ENCODE peak calls at places on chromosomes 12 and 14, in nine cellular contexts. One of them, this sample, is unnamed.
A peak's percentile ranks its signal among the peaks of the same experiment; 100 is the strongest.

GRCh38 chr12:103969391-103969790 is 3.7 kb downstream of the TDG start:
- DNase-seq in NCI-H1092 treated with DMSO at 0.1 percent for 48 hours: no peak
- DNase-seq in glutamatergic neuron: no peak
- DNase-seq in sigmoid colon: no peak
- DNase-seq in NCI-H146: no peak
- DNase-seq in NB4: no peak
- DNase-seq in GM04504: no peak
- DNase-seq in nephron progenitor cell: no peak
- DNase-seq in psoas muscle: no peak
- DNase-seq in this sample: no peak

GRCh38 chr12:102950950-102951490 is 6.5 kb upstream of the ASCL1 start:
- DNase-seq in NCI-H1092 treated with DMSO at 0.1 percent for 48 hours: peak; percentile 68
- DNase-seq in glutamatergic neuron: no peak
- DNase-seq in sigmoid colon: no peak
- DNase-seq in NCI-H146: no peak
- DNase-seq in NB4: no peak
- DNase-seq in GM04504: no peak
- DNase-seq in nephron progenitor cell: no peak
- DNase-seq in psoas muscle: no peak
- DNase-seq in this sample: peak; percentile 1

GRCh38 chr12:126676426-126676825 is 1590.5 kb upstream of the TMEM132C start:
- DNase-seq in NCI-H1092 treated with DMSO at 0.1 percent for 48 hours: peak; percentile 33
- DNase-seq in glutamatergic neuron: no peak
- DNase-seq in sigmoid colon: no peak
- DNase-seq in NCI-H146: no peak
- DNase-seq in NB4: no peak
- DNase-seq in GM04504: no peak
- DNase-seq in nephron progenitor cell: no peak
- DNase-seq in psoas muscle: no peak
- DNase-seq in this sample: no peak

GRCh38 chr12:14601692-14602091 is 34.0 kb upstream of the PLBD1 start:
- DNase-seq in NCI-H1092 treated with DMSO at 0.1 percent for 48 hours: peak; percentile 71
- DNase-seq in glutamatergic neuron: no peak
- DNase-seq in sigmoid colon: no peak
- DNase-seq in NCI-H146: peak; percentile 79
- DNase-seq in NB4: no peak
- DNase-seq in GM04504: no peak
- DNase-seq in nephron progenitor cell: no peak
- DNase-seq in psoas muscle: no peak
- DNase-seq in this sample: no peak

GRCh38 chr12:71371132-71371531 is 68.5 kb upstream of the LGR5 start:
- DNase-seq in NCI-H1092 treated with DMSO at 0.1 percent for 48 hours: no peak
- DNase-seq in glutamatergic neuron: no peak
- DNase-seq in sigmoid colon: no peak
- DNase-seq in NCI-H146: no peak
- DNase-seq in NB4: peak; percentile 28
- DNase-seq in GM04504: no peak
- DNase-seq in nephron progenitor cell: no peak
- DNase-seq in psoas muscle: no peak
- DNase-seq in this sample: no peak

GRCh38 chr12:121089031-121089812 is 43.5 kb upstream of the P2RX7 start:
- DNase-seq in NCI-H1092 treated with DMSO at 0.1 percent for 48 hours: no peak
- DNase-seq in glutamatergic neuron: no peak
- DNase-seq in sigmoid colon: no peak
- DNase-seq in NCI-H146: no peak
- DNase-seq in NB4: no peak
- DNase-seq in GM04504: no peak
- DNase-seq in nephron progenitor cell: no peak
- DNase-seq in psoas muscle: no peak
- DNase-seq in this sample: no peak

GRCh38 chr12:122005252-122005651 is 16.4 kb upstream of the BCL7A start:
- DNase-seq in NCI-H1092 treated with DMSO at 0.1 percent for 48 hours: no peak
- DNase-seq in glutamatergic neuron: no peak
- DNase-seq in sigmoid colon: no peak
- DNase-seq in NCI-H146: no peak
- DNase-seq in NB4: no peak
- DNase-seq in GM04504: no peak
- DNase-seq in nephron progenitor cell: no peak
- DNase-seq in psoas muscle: no peak
- DNase-seq in this sample: no peak

GRCh38 chr12:65715976-65716375 is 108.3 kb upstream of the HMGA2 start:
- DNase-seq in NCI-H1092 treated with DMSO at 0.1 percent for 48 hours: no peak
- DNase-seq in glutamatergic neuron: no peak
- DNase-seq in sigmoid colon: no peak
- DNase-seq in NCI-H146: no peak
- DNase-seq in NB4: no peak
- DNase-seq in GM04504: no peak
- DNase-seq in nephron progenitor cell: peak; percentile 64
- DNase-seq in psoas muscle: no peak
- DNase-seq in this sample: no peak

GRCh38 chr14:51643137-51643536 is 8.6 kb upstream of the FRMD6 start:
- DNase-seq in NCI-H1092 treated with DMSO at 0.1 percent for 48 hours: no peak
- DNase-seq in glutamatergic neuron: no peak
- DNase-seq in sigmoid colon: no peak
- DNase-seq in NCI-H146: no peak
- DNase-seq in NB4: no peak
- DNase-seq in GM04504: no peak
- DNase-seq in nephron progenitor cell: no peak
- DNase-seq in psoas muscle: no peak
- DNase-seq in this sample: no peak

GRCh38 chr14:34172052-34172451 is 221.2 kb upstream of the EGLN3 start:
- DNase-seq in NCI-H1092 treated with DMSO at 0.1 percent for 48 hours: no peak
- DNase-seq in glutamatergic neuron: no peak
- DNase-seq in sigmoid colon: no peak
- DNase-seq in NCI-H146: no peak
- DNase-seq in NB4: no peak
- DNase-seq in GM04504: no peak
- DNase-seq in nephron progenitor cell: no peak
- DNase-seq in psoas muscle: no peak
- DNase-seq in this sample: no peak

GRCh38 chr14:95056476-95056875 is 100.9 kb downstream of the DICER1 start:
- DNase-seq in NCI-H1092 treated with DMSO at 0.1 percent for 48 hours: peak; percentile 83
- DNase-seq in glutamatergic neuron: no peak
- DNase-seq in sigmoid colon: peak; percentile 61
- DNase-seq in NCI-H146: peak; percentile 88
- DNase-seq in NB4: no peak
- DNase-seq in GM04504: no peak
- DNase-seq in nephron progenitor cell: no peak
- DNase-seq in psoas muscle: no peak
- DNase-seq in this sample: no peak

GRCh38 chr14:75001899-75002298 is 822 bp upstream of the EIF2B2 start:
- DNase-seq in NCI-H1092 treated with DMSO at 0.1 percent for 48 hours: no peak
- DNase-seq in glutamatergic neuron: no peak
- DNase-seq in sigmoid colon: no peak
- DNase-seq in NCI-H146: no peak
- DNase-seq in NB4: no peak
- DNase-seq in GM04504: no peak
- DNase-seq in nephron progenitor cell: no peak
- DNase-seq in psoas muscle: no peak
- DNase-seq in this sample: no peak

GRCh38 chr12:32726286-32726685 is 29.4 kb downstream of the YARS2 start:
- DNase-seq in NCI-H1092 treated with DMSO at 0.1 percent for 48 hours: no peak
- DNase-seq in glutamatergic neuron: no peak
- DNase-seq in sigmoid colon: no peak
- DNase-seq in NCI-H146: no peak
- DNase-seq in NB4: no peak
- DNase-seq in GM04504: no peak
- DNase-seq in nephron progenitor cell: no peak
- DNase-seq in psoas muscle: no peak
- DNase-seq in this sample: no peak

GRCh38 chr14:64235652-64236640 is 58.2 kb downstream of the ESR2 start:
- DNase-seq in NCI-H1092 treated with DMSO at 0.1 percent for 48 hours: no peak
- DNase-seq in glutamatergic neuron: no peak
- DNase-seq in sigmoid colon: no peak
- DNase-seq in NCI-H146: no peak
- DNase-seq in NB4: no peak
- DNase-seq in GM04504: no peak
- DNase-seq in nephron progenitor cell: no peak
- DNase-seq in psoas muscle: no peak
- DNase-seq in this sample: no peak

GRCh38 chr12:21881950-21882349 is 59.3 kb downstream of the ABCC9 start:
- DNase-seq in NCI-H1092 treated with DMSO at 0.1 percent for 48 hours: no peak
- DNase-seq in glutamatergic neuron: no peak
- DNase-seq in sigmoid colon: no peak
- DNase-seq in NCI-H146: no peak
- DNase-seq in NB4: no peak
- DNase-seq in GM04504: no peak
- DNase-seq in nephron progenitor cell: no peak
- DNase-seq in psoas muscle: no peak
- DNase-seq in this sample: no peak

GRCh38 chr12:66901136-66901932 is 222.5 kb upstream of the GRIP1 start:
- DNase-seq in NCI-H1092 treated with DMSO at 0.1 percent for 48 hours: no peak
- DNase-seq in glutamatergic neuron: no peak
- DNase-seq in sigmoid colon: no peak
- DNase-seq in NCI-H146: no peak
- DNase-seq in NB4: peak; percentile 7
- DNase-seq in GM04504: no peak
- DNase-seq in nephron progenitor cell: no peak
- DNase-seq in psoas muscle: no peak
- DNase-seq in this sample: peak; percentile 9

GRCh38 chr14:58078068-58078467 is 73.9 kb downstream of the ARMH4 start:
- DNase-seq in NCI-H1092 treated with DMSO at 0.1 percent for 48 hours: no peak
- DNase-seq in glutamatergic neuron: no peak
- DNase-seq in sigmoid colon: no peak
- DNase-seq in NCI-H146: no peak
- DNase-seq in NB4: no peak
- DNase-seq in GM04504: peak; percentile 50
- DNase-seq in nephron progenitor cell: no peak
- DNase-seq in psoas muscle: no peak
- DNase-seq in this sample: no peak

GRCh38 chr12:131608740-131609665 is 101.9 kb upstream of the SFSWAP start:
- DNase-seq in NCI-H1092 treated with DMSO at 0.1 percent for 48 hours: peak; percentile 42
- DNase-seq in glutamatergic neuron: peak; percentile 87
- DNase-seq in sigmoid colon: peak; percentile 84
- DNase-seq in NCI-H146: peak; percentile 32
- DNase-seq in NB4: peak; percentile 78
- DNase-seq in GM04504: peak; percentile 18
- DNase-seq in nephron progenitor cell: peak; percentile 77
- DNase-seq in psoas muscle: peak; percentile 75
- DNase-seq in this sample: peak; percentile 81

This sample was measured in KBM-7.